ENCODE peak calls at places on chromosomes 13 and 19, in seven cellular contexts. R is colonic mucosa, K is heart left ventricle, P is left lung, I is heart right ventricle, U is upper lobe of right lung, C is psoas muscle. M is an unnamed sample.

GRCh38 chr13:53873558-53873957 is 844.9 kb downstream of the OLFM4 start:
- DNase-seq in K (no peak), C (no peak), U (no peak), R (no peak), P (no peak), I (no peak), M (no peak)

GRCh38 chr13:29859971-29860370 is 9.6 kb upstream of the UBL3 start:
- DNase-seq in K (no peak), R (no peak), P (no peak), C (no peak), I (no peak), U (no peak), M (no peak)

GRCh38 chr13:27401210-27401609 is 23.2 kb upstream of the GTF3A start:
- DNase-seq in U (no peak), P (peak; percentile 41), K (peak; percentile 26), R (peak; percentile 75), I (no peak), C (peak; percentile 30), M (no peak)

GRCh38 chr19:34667349-34668076 is 9.4 kb downstream of the SCGB2B2 start:
- DNase-seq in I (no peak), K (no peak), U (peak; percentile 75), R (no peak), C (no peak), P (no peak), M (no peak)

GRCh38 chr13:35512271-35512920 is 35.9 kb upstream of the MAB21L1 start:
- DNase-seq in K (no peak), P (no peak), R (no peak), C (no peak), I (no peak), U (no peak), M (no peak)

GRCh38 chr13:36031490-36031889 is 99.7 kb downstream of the DCLK1 start:
- DNase-seq in C (no peak), R (no peak), K (no peak), P (no peak), I (no peak), U (no peak), M (no peak)

GRCh38 chr19:50327013-50327412 is 2.2 kb downstream of the KCNC3 start:
- DNase-seq in P (no peak), R (no peak), I (no peak), C (no peak), K (no peak), U (no peak), M (peak; percentile 7)

GRCh38 chr19:54470991-54471782 is 1.9 kb downstream of the CDC42EP5 start:
- DNase-seq in U (no peak), C (peak; percentile 24), K (peak; percentile 57), I (peak; percentile 66), P (no peak), R (peak; percentile 63), M (peak; percentile 67)

GRCh38 chr19:53076984-53077383 is 26.2 kb downstream of the ZNF160 start:
- DNase-seq in P (no peak), I (peak; percentile 63), U (no peak), C (peak; percentile 33), R (no peak), K (peak; percentile 63), M (no peak)

GRCh38 chr19:32230441-32230840 is 115.0 kb upstream of the ZNF507 start:
- DNase-seq in R (no peak), U (no peak), P (no peak), K (no peak), C (no peak), I (no peak), M (peak; percentile 7)

GRCh38 chr19:10333758-10334339 is 520 bp upstream of the RAVER1 start:
- DNase-seq in P (no peak), C (no peak), U (no peak), R (no peak), I (no peak), K (no peak), M (no peak)

GRCh38 chr19:31387662-31388175 is 38.5 kb upstream of the TSHZ3 start:
- DNase-seq in U (no peak), K (no peak), I (no peak), R (no peak), P (no peak), C (no peak), M (no peak)

GRCh38 chr13:37534181-37534580 is 64.4 kb downstream of the POSTN start:
- DNase-seq in U (no peak), P (no peak), C (no peak), R (no peak), I (no peak), K (no peak), M (no peak)

GRCh38 chr19:39131255-39131755 is 5.7 kb downstream of the PAK4 start:
- DNase-seq in P (no peak), K (peak; percentile 74), C (peak; percentile 74), I (peak; percentile 67), U (no peak), R (no peak), M (no peak)
- H3K4me1 ChIP-seq in P (peaks cover 27% of the 10 kb centered on the region), K (peaks cover 70% of the 10 kb centered on the region), C (peaks cover 18% of the 10 kb centered on the region), I (peaks cover 70% of the 10 kb centered on the region), U (peaks cover 60% of the 10 kb centered on the region), R (peaks cover 31% of the 10 kb centered on the region), M (no peaks in the 10 kb centered on the region)

GRCh38 chr19:2311093-2311492 is 3.1 kb upstream of the LINGO3 start:
- DNase-seq in R (no peak), P (no peak), C (no peak), K (no peak), U (no peak), I (no peak), M (no peak)

GRCh38 chr19:2315818-2316353 is 7.9 kb upstream of the LINGO3 start:
- DNase-seq in K (peak; percentile 77), C (peak; percentile 64), R (peak; percentile 59), P (peak; percentile 85), I (peak; percentile 71), U (peak; percentile 86), M (no peak)

GRCh38 chr19:2315121-2315817 is 7.3 kb upstream of the LINGO3 start:
- DNase-seq in U (no peak), R (no peak), I (no peak), K (no peak), C (no peak), P (no peak), M (no peak)

GRCh38 chr19:2309734-2310362 is 1.9 kb upstream of the LINGO3 start:
- DNase-seq in R (no peak), U (no peak), K (no peak), C (no peak), I (no peak), P (no peak), M (no peak)

DNA sequence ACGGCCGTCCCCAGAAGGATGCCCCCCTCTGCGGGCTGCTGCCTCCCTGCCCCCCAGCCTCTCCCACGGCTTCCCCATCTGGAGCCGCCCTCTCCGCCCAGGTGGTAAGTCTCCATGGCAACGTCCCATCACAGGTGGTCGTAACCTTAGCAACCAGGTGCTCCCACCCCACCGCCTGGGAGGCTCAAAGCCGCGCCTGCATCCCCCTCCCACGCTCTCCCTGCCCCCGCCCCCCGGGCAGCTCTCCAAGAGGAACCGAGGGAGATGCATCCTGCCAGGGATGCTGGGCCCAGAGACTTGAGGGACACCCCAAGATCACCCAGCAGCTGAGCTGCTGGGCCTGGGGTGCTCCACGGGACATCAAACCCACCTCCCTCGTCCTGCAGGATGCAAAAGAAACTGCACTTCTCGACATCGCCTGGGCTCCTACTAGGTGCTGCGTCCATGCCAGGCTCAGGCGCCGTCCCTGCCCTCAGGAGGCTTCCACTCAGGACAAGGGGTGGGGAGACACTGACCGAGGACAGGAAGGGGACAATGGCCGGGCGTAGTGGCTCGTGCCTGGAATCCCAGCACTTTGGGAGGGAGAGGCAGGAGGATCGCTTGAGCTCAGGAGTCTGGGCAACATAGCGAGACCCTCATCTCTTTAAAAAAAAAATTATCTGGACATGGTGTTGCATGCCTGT is 5.0 kb upstream of the LINGO3 start:
- DNase-seq in R (no peak), I (no peak), K (no peak), C (no peak), P (no peak), U (no peak), M (no peak)
- TF ChIP-seq CTCF in R (no peak), I (no peak), K (no peak), C (no peak), P (no peak), U (no peak), M (no peak)

GRCh38 chr19:4710281-4710600 is 13.4 kb downstream of the DPP9 start:
- DNase-seq in R (no peak), I (no peak), P (no peak), K (no peak), U (no peak), C (no peak), M (no peak)
- H3K4me1 ChIP-seq in R (peaks cover 9% of the 10 kb centered on the region), I (peaks cover 66% of the 10 kb centered on the region), P (peaks cover 4% of the 10 kb centered on the region), K (peaks cover 52% of the 10 kb centered on the region), U (peaks cover 36% of the 10 kb centered on the region), C (peaks cover 90% of the 10 kb centered on the region), M (peaks cover 24% of the 10 kb centered on the region)

GRCh38 chr13:22744688-22745452 is 435.9 kb upstream of the SGCG start:
- DNase-seq in R (no peak), C (no peak), P (no peak), I (no peak), U (no peak), K (no peak), M (no peak)

GRCh38 chr13:22749626-22750025 is 431.2 kb upstream of the SGCG start:
- DNase-seq in K (no peak), P (no peak), U (no peak), R (no peak), C (no peak), I (no peak), M (no peak)

DNA sequence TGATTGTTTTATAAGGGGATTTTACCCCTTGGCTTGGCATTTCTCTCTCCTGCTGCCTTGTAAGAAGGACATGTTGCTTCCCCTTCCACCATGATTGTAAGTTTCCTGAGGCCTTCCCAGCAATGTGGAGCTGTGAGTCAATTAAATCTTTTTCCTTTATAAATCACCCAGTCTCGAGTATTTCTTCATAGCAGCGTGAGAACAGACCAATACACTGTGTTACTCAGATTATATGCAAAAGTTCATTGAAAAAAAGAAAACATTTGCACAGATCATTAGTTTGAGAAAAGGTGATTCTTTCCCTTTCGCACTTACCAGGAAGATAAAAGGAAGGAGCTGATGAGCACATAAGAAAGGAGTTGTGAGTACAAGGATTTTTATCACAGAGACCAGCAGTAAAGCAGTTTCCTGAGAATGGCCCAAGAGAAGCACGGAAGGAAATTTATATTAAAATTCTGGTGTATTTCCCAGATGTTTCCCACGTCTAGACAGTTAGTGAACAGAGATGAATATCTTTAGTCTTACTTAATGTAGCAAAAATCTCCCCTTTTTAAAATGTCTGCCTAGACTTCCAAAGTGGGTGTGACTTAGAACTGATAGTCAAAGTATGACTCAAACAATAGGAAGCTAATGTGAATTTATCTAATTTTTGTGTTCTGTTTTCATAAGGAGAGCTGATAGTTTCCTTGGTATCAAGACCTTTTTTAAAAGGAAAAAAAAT is 431.8 kb upstream of the SGCG start:
- DNase-seq in K (no peak), U (no peak), R (no peak), C (no peak), P (no peak), I (no peak), M (no peak)
- TF ChIP-seq CTCF in K (no peak), U (no peak), R (no peak), C (no peak), P (no peak), I (no peak), M (no peak)

DNA sequence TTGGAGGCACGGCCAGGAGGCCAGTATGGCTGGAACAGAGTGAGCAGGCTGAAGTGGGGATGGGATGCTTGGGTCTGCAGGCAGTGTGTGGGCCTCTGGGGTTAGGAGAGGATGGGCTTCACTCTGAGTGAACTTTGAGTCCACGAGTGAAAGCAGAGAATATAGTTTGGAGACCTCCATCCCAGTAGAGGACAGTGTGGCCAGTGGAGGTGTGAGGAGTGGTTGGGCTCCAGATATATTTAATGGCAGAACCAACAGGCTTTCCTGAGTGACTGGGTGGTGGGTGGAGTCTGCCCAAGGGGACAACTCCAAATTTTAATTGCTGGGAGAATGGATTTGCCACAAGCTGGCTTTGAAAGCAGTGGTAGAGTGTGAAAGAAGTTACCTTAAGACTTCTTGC is 27.3 kb downstream of the GATAD2A start:
- DNase-seq in I (no peak), P (no peak), R (no peak), U (no peak), K (no peak), C (no peak), M (no peak)
- H3K4me1 ChIP-seq in I (peaks cover 73% of the 10 kb centered on the region), P (no peaks in the 10 kb centered on the region), R (no peaks in the 10 kb centered on the region), U (peaks cover 20% of the 10 kb centered on the region), K (peaks cover 69% of the 10 kb centered on the region), C (peaks cover 31% of the 10 kb centered on the region), M (no peaks in the 10 kb centered on the region)

M was measured in RWPE2.